ENCODE peak calls at places on chromosomes 4 and X, in five cellular contexts. One of them, this sample, is unnamed.

GRCh38 chr4:112978691-112979472 is 70.6 kb upstream of the ANK2 start:
- DNase-seq in left ventricle myocardium inferior: no peak
- DNase-seq in GM12864: no peak
- DNase-seq in nephron progenitor cell: no peak
- DNase-seq in mesothelial cell of epicardium: no peak
- DNase-seq in this sample: no peak

GRCh38 chr4:11165052-11165451 is 263.6 kb downstream of the HS3ST1 start:
- DNase-seq in GM12864: no peak
- DNase-seq in left ventricle myocardium inferior: no peak
- DNase-seq in mesothelial cell of epicardium: no peak
- DNase-seq in nephron progenitor cell: no peak
- DNase-seq in this sample: no peak

GRCh38 chr4:117135634-117136354 is 50.4 kb upstream of the TRAM1L1 start:
- DNase-seq in GM12864: no peak
- DNase-seq in nephron progenitor cell: no peak
- DNase-seq in left ventricle myocardium inferior: no peak
- DNase-seq in mesothelial cell of epicardium: no peak
- DNase-seq in this sample: no peak

GRCh38 chrX:47243351-47243750 is 10.5 kb downstream of the USP11 start:
- DNase-seq in GM12864: no peak
- DNase-seq in mesothelial cell of epicardium: no peak
- DNase-seq in left ventricle myocardium inferior: no peak
- DNase-seq in nephron progenitor cell: no peak
- DNase-seq in this sample: no peak

GRCh38 chrX:119672252-119672825 is 20.6 kb downstream of the SEPTIN6 start:
- DNase-seq in mesothelial cell of epicardium: no peak
- DNase-seq in nephron progenitor cell: no peak
- DNase-seq in GM12864: no peak
- DNase-seq in left ventricle myocardium inferior: no peak
- DNase-seq in this sample: no peak

GRCh38 chr4:2723751-2724150 is 32.4 kb downstream of the TNIP2 start:
- DNase-seq in GM12864: no peak
- DNase-seq in nephron progenitor cell: no peak
- DNase-seq in left ventricle myocardium inferior: no peak
- DNase-seq in mesothelial cell of epicardium: no peak
- DNase-seq in this sample: no peak

GRCh38 chr4:159446266-159446976 is 343.5 kb downstream of the RAPGEF2 start:
- DNase-seq in GM12864: peak; percentile 33
- DNase-seq in nephron progenitor cell: peak; percentile 54
- DNase-seq in left ventricle myocardium inferior: no peak
- DNase-seq in mesothelial cell of epicardium: peak; percentile 38
- DNase-seq in this sample: peak; percentile 66

GRCh38 chrX:13029831-13030771 is 14.3 kb downstream of the FAM9C start:
- DNase-seq in mesothelial cell of epicardium: no peak
- DNase-seq in GM12864: no peak
- DNase-seq in nephron progenitor cell: no peak
- DNase-seq in left ventricle myocardium inferior: no peak
- DNase-seq in this sample: no peak

GRCh38 chr4:74944354-74944793 is 11.5 kb downstream of the PARM1 start:
- DNase-seq in nephron progenitor cell: no peak
- DNase-seq in GM12864: no peak
- DNase-seq in mesothelial cell of epicardium: no peak
- DNase-seq in left ventricle myocardium inferior: no peak
- DNase-seq in this sample: no peak

GRCh38 chr4:179399054-179399782 is 1957.0 kb upstream of the AGA start:
- DNase-seq in mesothelial cell of epicardium: no peak
- DNase-seq in left ventricle myocardium inferior: no peak
- DNase-seq in GM12864: no peak
- DNase-seq in nephron progenitor cell: no peak
- DNase-seq in this sample: no peak

GRCh38 chrX:24498975-24499374 is 33.9 kb downstream of the PDK3 start:
- DNase-seq in GM12864: no peak
- DNase-seq in mesothelial cell of epicardium: no peak
- DNase-seq in nephron progenitor cell: no peak
- DNase-seq in left ventricle myocardium inferior: no peak
- DNase-seq in this sample: no peak

GRCh38 chrX:3393581-3394111 is 47.2 kb upstream of the MXRA5 start:
- DNase-seq in mesothelial cell of epicardium: peak; percentile 41
- DNase-seq in GM12864: no peak
- DNase-seq in left ventricle myocardium inferior: no peak
- DNase-seq in nephron progenitor cell: no peak
- DNase-seq in this sample: no peak

GRCh38 chr4:39367166-39367565 is 1.0 kb upstream of the RFC1 start:
- DNase-seq in GM12864: no peak
- DNase-seq in nephron progenitor cell: no peak
- DNase-seq in left ventricle myocardium inferior: no peak
- DNase-seq in mesothelial cell of epicardium: no peak
- DNase-seq in this sample: no peak

GRCh38 chrX:149494844-149495565 is 10.1 kb downstream of the IDS start:
- DNase-seq in left ventricle myocardium inferior: no peak
- DNase-seq in nephron progenitor cell: no peak
- DNase-seq in GM12864: no peak
- DNase-seq in mesothelial cell of epicardium: no peak
- DNase-seq in this sample: no peak

DNA sequence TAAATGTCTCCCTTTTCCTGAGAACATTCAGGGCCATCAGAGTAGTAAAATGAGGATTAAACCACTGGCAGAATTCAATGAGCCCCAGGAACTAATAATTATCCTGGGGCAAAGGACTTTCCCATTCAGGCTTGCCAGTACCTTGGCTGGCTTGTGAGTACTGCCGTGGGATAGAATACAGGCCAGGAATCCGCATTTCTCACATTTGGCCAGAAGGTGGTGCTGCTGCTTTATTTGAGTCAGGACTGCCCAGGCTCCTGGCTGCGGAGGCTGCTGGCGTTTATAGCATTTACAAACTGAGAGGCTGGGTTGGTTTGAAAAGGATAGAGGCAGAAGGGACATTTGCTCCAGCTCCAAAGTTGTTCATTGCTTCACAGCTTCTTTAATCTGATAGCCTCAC is 91.4 kb downstream of the RTL9 start:
- DNase-seq in mesothelial cell of epicardium: peak; percentile 88
- DNase-seq in nephron progenitor cell: peak; percentile 89
- DNase-seq in GM12864: no peak
- DNase-seq in left ventricle myocardium inferior: peak; percentile 49
- DNase-seq in this sample: peak; percentile 62
- TF ChIP-seq CTCF in mesothelial cell of epicardium: peak; percentile 78
- TF ChIP-seq CTCF in nephron progenitor cell: peak; percentile 82
- TF ChIP-seq CTCF in GM12864: peak; percentile 61
- TF ChIP-seq CTCF in left ventricle myocardium inferior: peak; percentile 70
- TF ChIP-seq CTCF in this sample: peak; percentile 68

DNA sequence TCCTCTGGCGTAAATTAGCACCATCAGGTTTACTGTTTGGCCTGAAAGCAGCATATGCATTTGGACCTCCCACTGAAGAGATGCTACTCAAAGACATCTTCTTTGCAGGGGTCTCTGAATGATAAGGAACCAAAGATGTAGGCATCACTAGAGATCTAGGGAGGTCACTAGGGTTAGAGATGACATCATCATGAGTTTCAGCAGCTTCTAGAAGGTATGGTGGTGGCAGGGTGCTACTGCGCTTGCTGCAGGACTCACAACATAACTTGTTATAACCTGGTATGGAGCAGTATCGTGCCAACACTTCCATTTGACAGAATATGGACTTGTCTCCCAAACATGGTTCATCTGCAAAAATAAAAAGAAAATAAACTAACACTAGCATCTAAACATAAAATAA is 251.6 kb downstream of the NPFFR2 start:
- DNase-seq in mesothelial cell of epicardium: no peak
- DNase-seq in GM12864: no peak
- DNase-seq in left ventricle myocardium inferior: no peak
- DNase-seq in nephron progenitor cell: no peak
- DNase-seq in this sample: no peak
- TF ChIP-seq CTCF in mesothelial cell of epicardium: no peak
- TF ChIP-seq CTCF in GM12864: peak; percentile 8
- TF ChIP-seq CTCF in left ventricle myocardium inferior: no peak
- TF ChIP-seq CTCF in nephron progenitor cell: no peak
- TF ChIP-seq CTCF in this sample: no peak

GRCh38 chrX:85109235-85109634 is 105.6 kb downstream of the APOOL start:
- DNase-seq in left ventricle myocardium inferior: no peak
- DNase-seq in mesothelial cell of epicardium: no peak
- DNase-seq in nephron progenitor cell: peak; percentile 10
- DNase-seq in GM12864: no peak
- DNase-seq in this sample: peak; percentile 16
- TF ChIP-seq CTCF in left ventricle myocardium inferior: no peak
- TF ChIP-seq CTCF in mesothelial cell of epicardium: peak; percentile 29
- TF ChIP-seq CTCF in nephron progenitor cell: peak; percentile 21
- TF ChIP-seq CTCF in GM12864: peak; percentile 49
- TF ChIP-seq CTCF in this sample: no peak

DNA sequence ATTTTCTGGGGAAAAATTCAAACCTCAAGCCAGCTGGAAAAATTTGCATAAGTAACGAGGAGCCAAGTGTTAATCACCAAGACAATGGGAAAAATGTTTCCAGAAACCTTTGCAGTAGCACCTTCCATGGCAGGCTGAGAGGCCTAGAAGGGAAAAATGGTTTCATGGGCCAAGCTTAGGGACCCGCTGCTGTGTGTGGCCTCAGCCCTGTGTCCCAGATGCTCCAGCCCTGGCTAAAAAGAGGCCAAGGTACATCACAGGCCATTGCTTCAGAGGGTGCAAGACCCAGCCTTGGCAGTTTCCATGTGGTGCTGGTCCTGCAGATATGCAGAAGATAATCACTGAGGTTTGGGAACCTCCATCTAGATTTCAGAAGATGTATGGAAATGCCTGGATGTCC is 98.3 kb upstream of the NWD2 start:
- DNase-seq in GM12864: no peak
- DNase-seq in left ventricle myocardium inferior: no peak
- DNase-seq in mesothelial cell of epicardium: no peak
- DNase-seq in nephron progenitor cell: no peak
- DNase-seq in this sample: no peak
- TF ChIP-seq CTCF in GM12864: no peak
- TF ChIP-seq CTCF in left ventricle myocardium inferior: no peak
- TF ChIP-seq CTCF in mesothelial cell of epicardium: no peak
- TF ChIP-seq CTCF in nephron progenitor cell: no peak
- TF ChIP-seq CTCF in this sample: no peak